ENCODE peak calls at places on chromosomes 11 and 22, in five cellular contexts. One of them, this sample, is unnamed.

GRCh38 chr22:27962268-27963191 is 43.5 kb upstream of the PITPNB start:
- DNase-seq in A549: no peak
- DNase-seq in IMR-90: peak
- DNase-seq in SK-N-SH: no peak
- DNase-seq in GM12878: no peak
- DNase-seq in this sample: no peak

GRCh38 chr22:45742866-45743450 is 71.3 kb downstream of the ATXN10 start:
- DNase-seq in A549: peak
- DNase-seq in IMR-90: peak
- DNase-seq in SK-N-SH: no peak
- DNase-seq in GM12878: no peak
- DNase-seq in this sample: no peak

GRCh38 chr11:3626250-3626960 is 15.4 kb downstream of the ART5 start:
- DNase-seq in A549: no peak
- DNase-seq in IMR-90: no peak
- DNase-seq in SK-N-SH: no peak
- DNase-seq in GM12878: no peak
- DNase-seq in this sample: no peak

GRCh38 chr11:110711776-110712642 is at the start of gene ARHGAP20:
- DNase-seq in A549: peak
- DNase-seq in IMR-90: peak
- DNase-seq in SK-N-SH: peak
- DNase-seq in GM12878: no peak
- DNase-seq in this sample: peak

GRCh38 chr22:24894220-24894975 is 52.1 kb downstream of the LHFPL7 start:
- DNase-seq in A549: peak
- DNase-seq in IMR-90: peak
- DNase-seq in SK-N-SH: peak
- DNase-seq in GM12878: no peak
- DNase-seq in this sample: no peak

GRCh38 chr11:32333335-32333991 is 101.9 kb downstream of the WT1 start:
- DNase-seq in A549: peak
- DNase-seq in IMR-90: peak
- DNase-seq in SK-N-SH: peak
- DNase-seq in GM12878: no peak
- DNase-seq in this sample: no peak

GRCh38 chr22:30235687-30236170 is 10.8 kb downstream of the LIF start:
- DNase-seq in A549: peak
- DNase-seq in IMR-90: peak
- DNase-seq in SK-N-SH: no peak
- DNase-seq in GM12878: no peak
- DNase-seq in this sample: no peak

GRCh38 chr22:28019360-28019759 is 100.3 kb upstream of the PITPNB start:
- DNase-seq in A549: no peak
- DNase-seq in IMR-90: no peak
- DNase-seq in SK-N-SH: no peak
- DNase-seq in GM12878: no peak
- DNase-seq in this sample: no peak

GRCh38 chr22:44682556-44683168 is 19.3 kb upstream of the PRR5 start:
- DNase-seq in A549: no peak
- DNase-seq in IMR-90: no peak
- DNase-seq in SK-N-SH: no peak
- DNase-seq in GM12878: no peak
- DNase-seq in this sample: no peak

GRCh38 chr11:64484308-64485061 is 106.5 kb upstream of the SLC22A12 start:
- DNase-seq in A549: no peak
- DNase-seq in IMR-90: no peak
- DNase-seq in SK-N-SH: no peak
- DNase-seq in GM12878: no peak
- DNase-seq in this sample: no peak

GRCh38 chr11:114135737-114136151 is 76.2 kb downstream of the ZBTB16 start:
- DNase-seq in A549: no peak
- DNase-seq in IMR-90: no peak
- DNase-seq in SK-N-SH: no peak
- DNase-seq in GM12878: no peak
- DNase-seq in this sample: no peak

GRCh38 chr11:12088047-12088481 is 22.3 kb upstream of the MICAL2 start:
- DNase-seq in A549: peak
- DNase-seq in IMR-90: peak
- DNase-seq in SK-N-SH: no peak
- DNase-seq in GM12878: no peak
- DNase-seq in this sample: peak

GRCh38 chr22:31302021-31302420 is 9.7 kb upstream of the PIK3IP1 start:
- DNase-seq in A549: no peak
- DNase-seq in IMR-90: no peak
- DNase-seq in SK-N-SH: no peak
- DNase-seq in GM12878: no peak
- DNase-seq in this sample: no peak

GRCh38 chr22:23110190-23110921 is 31.4 kb downstream of the RSPH14 start:
- DNase-seq in A549: no peak
- DNase-seq in IMR-90: no peak
- DNase-seq in SK-N-SH: peak
- DNase-seq in GM12878: no peak
- DNase-seq in this sample: no peak

GRCh38 chr11:71474771-71475483 is 21.9 kb downstream of the NADSYN1 start:
- DNase-seq in A549: no peak
- DNase-seq in IMR-90: no peak
- DNase-seq in SK-N-SH: no peak
- DNase-seq in GM12878: no peak
- DNase-seq in this sample: no peak

GRCh38 chr11:71478216-71478840 is 25.3 kb downstream of the NADSYN1 start:
- DNase-seq in A549: no peak
- DNase-seq in IMR-90: no peak
- DNase-seq in SK-N-SH: no peak
- DNase-seq in GM12878: no peak
- DNase-seq in this sample: no peak

GRCh38 chr11:71476031-71476430 is 23.0 kb downstream of the NADSYN1 start:
- DNase-seq in A549: no peak
- DNase-seq in IMR-90: no peak
- DNase-seq in SK-N-SH: no peak
- DNase-seq in GM12878: no peak
- DNase-seq in this sample: no peak

GRCh38 chr11:71476926-71477636 is 24.1 kb downstream of the NADSYN1 start:
- DNase-seq in A549: no peak
- DNase-seq in IMR-90: no peak
- DNase-seq in SK-N-SH: no peak
- DNase-seq in GM12878: no peak
- DNase-seq in this sample: no peak

DNA sequence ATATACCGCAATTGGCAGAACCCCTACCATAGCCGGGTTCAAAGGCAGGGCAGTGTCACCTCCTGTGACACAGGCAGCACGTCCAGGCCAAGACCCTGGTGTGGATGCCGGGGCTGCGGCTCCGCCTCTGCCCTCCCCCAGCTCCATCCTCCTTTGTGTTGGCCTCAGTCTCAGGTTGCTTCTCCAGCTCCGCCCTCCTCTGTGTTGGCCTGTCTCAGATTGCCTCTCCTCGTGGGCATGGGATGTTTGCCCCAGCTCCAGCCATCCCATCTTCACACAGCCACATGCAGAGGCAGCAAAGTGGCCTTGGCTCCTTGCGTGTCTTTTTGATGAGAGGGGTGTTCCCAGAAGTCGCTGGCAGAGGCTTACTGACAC is 24.6 kb downstream of the NADSYN1 start:
- DNase-seq in A549: no peak
- DNase-seq in IMR-90: no peak
- DNase-seq in SK-N-SH: no peak
- DNase-seq in GM12878: no peak
- DNase-seq in this sample: no peak
- TF ChIP-seq RCOR1 in A549: no peak
- TF ChIP-seq RCOR1 in IMR-90: no peak
- TF ChIP-seq RCOR1 in SK-N-SH: no peak
- TF ChIP-seq RCOR1 in GM12878: no peak
- TF ChIP-seq RCOR1 in this sample: no peak

GRCh38 chr11:132358573-132358953 is 988.1 kb downstream of the NTM start:
- DNase-seq in A549: no peak
- DNase-seq in IMR-90: no peak
- DNase-seq in SK-N-SH: no peak
- DNase-seq in GM12878: no peak
- DNase-seq in this sample: no peak

GRCh38 chr11:132361011-132361550 is 990.7 kb downstream of the NTM start:
- DNase-seq in A549: no peak
- DNase-seq in IMR-90: no peak
- DNase-seq in SK-N-SH: no peak
- DNase-seq in GM12878: no peak
- DNase-seq in this sample: no peak

GRCh38 chr11:132352497-132352896 is 982.1 kb downstream of the NTM start:
- DNase-seq in A549: no peak
- DNase-seq in IMR-90: no peak
- DNase-seq in SK-N-SH: no peak
- DNase-seq in GM12878: no peak
- DNase-seq in this sample: no peak

GRCh38 chr11:132353255-132353654 is 982.8 kb downstream of the NTM start:
- DNase-seq in A549: no peak
- DNase-seq in IMR-90: no peak
- DNase-seq in SK-N-SH: no peak
- DNase-seq in GM12878: no peak
- DNase-seq in this sample: no peak

GRCh38 chr11:132357811-132358572 is 987.6 kb downstream of the NTM start:
- DNase-seq in A549: no peak
- DNase-seq in IMR-90: no peak
- DNase-seq in SK-N-SH: no peak
- DNase-seq in GM12878: peak
- DNase-seq in this sample: no peak
- TF ChIP-seq RCOR1 in A549: no peak
- TF ChIP-seq RCOR1 in IMR-90: no peak
- TF ChIP-seq RCOR1 in SK-N-SH: no peak
- TF ChIP-seq RCOR1 in GM12878: no peak
- TF ChIP-seq RCOR1 in this sample: no peak

GRCh38 chr22:42316988-42317387 is 46.5 kb upstream of the TCF20 start:
- DNase-seq in A549: no peak
- DNase-seq in IMR-90: no peak
- DNase-seq in SK-N-SH: no peak
- DNase-seq in GM12878: no peak
- DNase-seq in this sample: peak
- TF ChIP-seq RCOR1 in A549: no peak
- TF ChIP-seq RCOR1 in IMR-90: no peak
- TF ChIP-seq RCOR1 in SK-N-SH: no peak
- TF ChIP-seq RCOR1 in GM12878: no peak
- TF ChIP-seq RCOR1 in this sample: no peak

GRCh38 chr11:45180158-45180887 is 33.9 kb downstream of the PRDM11 start:
- DNase-seq in A549: peak
- DNase-seq in IMR-90: no peak
- DNase-seq in SK-N-SH: peak
- DNase-seq in GM12878: no peak
- DNase-seq in this sample: peak
- TF ChIP-seq RCOR1 in A549: no peak
- TF ChIP-seq RCOR1 in IMR-90: no peak
- TF ChIP-seq RCOR1 in SK-N-SH: no peak
- TF ChIP-seq RCOR1 in GM12878: no peak
- TF ChIP-seq RCOR1 in this sample: no peak

GRCh38 chr11:57499413-57499982 is 16.0 kb downstream of the SLC43A1 start:
- DNase-seq in A549: peak
- DNase-seq in IMR-90: peak
- DNase-seq in SK-N-SH: peak
- DNase-seq in GM12878: no peak
- DNase-seq in this sample: peak

GRCh38 chr11:57496109-57496820 is 19.2 kb downstream of the SLC43A1 start:
- DNase-seq in A549: no peak
- DNase-seq in IMR-90: no peak
- DNase-seq in SK-N-SH: no peak
- DNase-seq in GM12878: no peak
- DNase-seq in this sample: no peak

GRCh38 chr11:57498540-57498939 is 17.0 kb downstream of the SLC43A1 start:
- DNase-seq in A549: no peak
- DNase-seq in IMR-90: no peak
- DNase-seq in SK-N-SH: no peak
- DNase-seq in GM12878: no peak
- DNase-seq in this sample: no peak

GRCh38 chr11:57499983-57500461 is 15.5 kb downstream of the SLC43A1 start:
- DNase-seq in A549: no peak
- DNase-seq in IMR-90: no peak
- DNase-seq in SK-N-SH: no peak
- DNase-seq in GM12878: no peak
- DNase-seq in this sample: no peak

DNA sequence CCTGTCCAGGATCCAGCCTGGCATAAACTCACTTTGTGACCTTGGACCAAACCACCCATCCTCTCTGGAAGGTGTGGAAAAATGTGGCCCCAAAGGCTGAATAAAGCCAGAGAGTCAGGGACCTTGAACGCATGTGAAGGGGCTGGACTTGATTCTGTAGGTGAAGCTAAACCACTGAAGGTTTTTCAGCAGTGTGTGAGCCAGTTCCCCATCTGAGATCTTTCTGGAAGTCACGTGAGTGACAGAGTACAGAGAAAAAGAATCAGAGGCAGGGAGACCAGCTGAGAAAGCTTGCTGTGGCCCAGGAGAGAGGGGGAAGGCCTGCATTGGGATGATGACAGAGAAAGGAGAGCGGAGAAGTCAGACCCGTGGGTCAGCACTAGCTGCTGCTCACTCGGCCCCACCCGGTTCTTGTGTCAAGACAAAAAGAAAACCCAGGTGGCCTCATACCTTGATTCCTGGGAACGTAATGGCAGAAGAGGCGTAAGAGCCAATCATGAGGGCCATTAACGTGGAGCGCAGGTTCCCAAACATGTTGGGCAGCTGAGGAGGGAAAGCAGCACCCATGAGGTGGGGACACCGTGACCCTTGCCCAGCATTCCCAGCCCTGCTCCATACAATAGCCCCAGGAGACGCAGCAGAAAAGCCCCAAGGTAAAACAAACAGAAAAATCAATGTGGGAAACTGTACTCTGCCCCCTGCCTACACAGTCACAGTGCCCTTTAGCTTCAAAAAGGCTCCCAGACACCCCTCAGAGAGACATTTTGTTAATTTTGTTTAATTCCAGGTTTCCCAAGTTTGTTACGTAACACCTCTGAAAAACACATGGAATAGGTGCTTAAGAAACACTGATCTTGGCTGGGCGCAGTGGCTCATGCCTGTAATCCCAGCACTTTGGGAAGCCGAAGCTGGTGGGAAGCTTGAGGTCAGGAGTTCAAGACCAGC is 17.9 kb downstream of the SLC43A1 start:
- DNase-seq in A549: no peak
- DNase-seq in IMR-90: no peak
- DNase-seq in SK-N-SH: no peak
- DNase-seq in GM12878: no peak
- DNase-seq in this sample: no peak
- TF ChIP-seq RCOR1 in A549: no peak
- TF ChIP-seq RCOR1 in IMR-90: no peak
- TF ChIP-seq RCOR1 in SK-N-SH: no peak
- TF ChIP-seq RCOR1 in GM12878: no peak
- TF ChIP-seq RCOR1 in this sample: no peak

DNA sequence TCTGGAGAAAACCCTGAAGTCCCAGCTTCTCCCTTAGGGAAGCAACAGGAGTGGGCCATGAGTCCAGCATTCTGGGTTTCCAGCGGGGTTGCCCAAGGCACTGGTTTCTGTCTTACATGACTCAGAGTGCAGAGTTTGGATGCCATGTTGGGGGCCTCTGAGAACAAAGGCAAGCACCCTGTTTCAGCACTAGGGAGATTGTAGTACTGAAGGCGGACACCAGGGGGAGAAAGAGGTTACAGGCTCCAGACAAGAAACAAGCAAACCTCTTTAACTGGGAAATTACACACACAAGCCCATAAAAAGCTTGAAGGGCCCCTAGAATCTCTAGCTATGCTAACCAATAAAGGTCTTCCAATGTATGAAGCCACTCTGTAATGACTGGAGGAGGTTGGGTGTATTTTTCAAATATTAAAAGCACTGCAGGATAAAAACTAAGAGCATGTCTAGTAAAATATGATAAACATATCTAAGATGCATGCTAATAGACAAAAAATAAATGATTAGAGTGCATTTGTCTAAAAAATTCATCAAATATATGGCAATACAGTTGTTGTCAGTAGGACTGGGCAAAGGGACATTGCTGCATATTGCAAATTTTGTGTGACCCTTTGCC is 7.1 kb downstream of the MS4A6E start:
- DNase-seq in A549: peak
- DNase-seq in IMR-90: peak
- DNase-seq in SK-N-SH: peak
- DNase-seq in GM12878: no peak
- DNase-seq in this sample: peak
- TF ChIP-seq RCOR1 in A549: no peak
- TF ChIP-seq RCOR1 in IMR-90: no peak
- TF ChIP-seq RCOR1 in SK-N-SH: no peak
- TF ChIP-seq RCOR1 in GM12878: no peak
- TF ChIP-seq RCOR1 in this sample: no peak

This sample was measured in K562.